ENCODE peak calls at places on chromosomes 13 and 19, in four cellular contexts. Z is IMR-90, D is H1, O is mesendoderm. Q is an unnamed sample.

GRCh38 chr19:18697680-18698079 is 14.2 kb downstream of the CRTC1 start:
- DNase-seq in D (no peak), Z (no peak), O (no peak), Q (no peak)

GRCh38 chr19:54415208-54415900 is at the start of gene TTYH1:
- DNase-seq in Z (no peak), D (no peak), O (no peak), Q (peak; percentile 62)

GRCh38 chr13:80989770-80990169 is 648.8 kb upstream of the SPRY2 start:
- DNase-seq in Z (no peak), D (no peak), O (peak; percentile 14), Q (no peak)

GRCh38 chr13:81133066-81133465 is 792.1 kb upstream of the SPRY2 start:
- DNase-seq in O (no peak), D (no peak), Z (no peak), Q (no peak)

GRCh38 chr19:37999309-38000213 is 92.6 kb downstream of the SIPA1L3 start:
- DNase-seq in O (no peak), D (no peak), Z (peak; percentile 98), Q (no peak)

GRCh38 chr19:50358483-50359431 is 6.7 kb downstream of the NAPSA start:
- DNase-seq in Z (peak; percentile 20), O (no peak), D (no peak), Q (no peak)

GRCh38 chr13:46571189-46571901 is 18.4 kb downstream of the LRCH1 start:
- DNase-seq in O (peak; percentile 29), Z (peak; percentile 76), D (no peak), Q (no peak)

GRCh38 chr13:79522583-79522982 is 41.6 kb downstream of the NDFIP2 start:
- DNase-seq in O (no peak), Z (peak; percentile 64), D (no peak), Q (no peak)

GRCh38 chr19:14440049-14440448 is 6.9 kb downstream of the PKN1 start:
- DNase-seq in D (no peak), O (no peak), Z (no peak), Q (no peak)

GRCh38 chr13:95858286-95859075 is 181.5 kb downstream of the DNAJC3 start:
- DNase-seq in Z (peak; percentile 55), O (peak; percentile 12), D (no peak), Q (no peak)

GRCh38 chr19:38055040-38055439 is 148.0 kb downstream of the SIPA1L3 start:
- DNase-seq in O (peak; percentile 41), D (no peak), Z (no peak), Q (no peak)

GRCh38 chr13:44967656-44968451 is 21.4 kb downstream of the NUFIP1 start:
- DNase-seq in D (no peak), Z (peak; percentile 31), O (no peak), Q (no peak)

GRCh38 chr19:8663920-8664670 is 33.7 kb downstream of the NFILZ start:
- DNase-seq in Z (no peak), D (no peak), O (no peak), Q (peak; percentile 52)

GRCh38 chr19:41327499-41328156 is 17.7 kb downstream of the CCDC97 start:
- DNase-seq in D (no peak), Z (peak; percentile 49), O (no peak), Q (peak; percentile 66)

GRCh38 chr19:52170863-52171320 is 529 bp downstream of the ZNF836 start:
- DNase-seq in Z (no peak), O (peak; percentile 43), D (no peak), Q (peak; percentile 46)

GRCh38 chr13:77026255-77026782 is 640 bp downstream of the FBXL3 start:
- DNase-seq in D (no peak), O (peak; percentile 82), Z (peak; percentile 37), Q (peak; percentile 67)

GRCh38 chr13:36910545-36910944 is 9.5 kb downstream of the SMAD9 start:
- DNase-seq in D (no peak), O (peak; percentile 42), Z (no peak), Q (no peak)

GRCh38 chr19:4066176-4066606 is 508 bp downstream of the ZBTB7A start:
- DNase-seq in D (no peak), O (no peak), Z (no peak), Q (no peak)

GRCh38 chr19:45901432-45901903 is 945 bp downstream of the MYPOP start:
- DNase-seq in O (peak; percentile 29), D (no peak), Z (peak; percentile 42), Q (peak; percentile 32)

GRCh38 chr19:56671613-56671994 is at the start of gene ZNF835:
- DNase-seq in Z (no peak), D (peak; percentile 83), O (peak; percentile 95), Q (no peak)

GRCh38 chr13:79533781-79534400 is 52.9 kb downstream of the NDFIP2 start:
- DNase-seq in O (no peak), Z (peak; percentile 47), D (no peak), Q (no peak)

GRCh38 chr13:95926231-95926630 is 127.0 kb downstream of the UGGT2 start:
- DNase-seq in O (no peak), D (no peak), Z (no peak), Q (no peak)

GRCh38 chr19:58455306-58455705 is 3.9 kb downstream of the ZNF324B start:
- DNase-seq in D (no peak), Z (no peak), O (no peak), Q (no peak)

GRCh38 chr19:31548941-31549340 is 199.7 kb upstream of the TSHZ3 start:
- DNase-seq in Z (peak; percentile 44), O (peak; percentile 40), D (no peak), Q (peak; percentile 46)

GRCh38 chr13:47726394-47726793 is 274.7 kb downstream of the SUCLA2 start:
- DNase-seq in O (no peak), Z (no peak), D (no peak), Q (no peak)

GRCh38 chr13:30746816-30747215 is 11.5 kb downstream of the ALOX5AP start:
- DNase-seq in D (no peak), O (no peak), Z (no peak), Q (no peak)

GRCh38 chr13:30020726-30021312 is 170.4 kb upstream of the UBL3 start:
- DNase-seq in O (no peak), D (no peak), Z (peak; percentile 57), Q (no peak)

GRCh38 chr13:53501387-53501786 is 472.8 kb downstream of the OLFM4 start:
- DNase-seq in Z (no peak), D (no peak), O (no peak), Q (no peak)

GRCh38 chr13:42544246-42544915 is 29.6 kb upstream of the TNFSF11 start:
- DNase-seq in O (no peak), D (no peak), Z (no peak), Q (no peak)

GRCh38 chr19:39927524-39928356 is 6.7 kb downstream of the FCGBP start:
- DNase-seq in D (no peak), O (no peak), Z (no peak), Q (no peak)

GRCh38 chr13:96119921-96120320 is 30.0 kb downstream of the HS6ST3 start:
- DNase-seq in Z (no peak), O (no peak), D (no peak), Q (no peak)

DNA sequence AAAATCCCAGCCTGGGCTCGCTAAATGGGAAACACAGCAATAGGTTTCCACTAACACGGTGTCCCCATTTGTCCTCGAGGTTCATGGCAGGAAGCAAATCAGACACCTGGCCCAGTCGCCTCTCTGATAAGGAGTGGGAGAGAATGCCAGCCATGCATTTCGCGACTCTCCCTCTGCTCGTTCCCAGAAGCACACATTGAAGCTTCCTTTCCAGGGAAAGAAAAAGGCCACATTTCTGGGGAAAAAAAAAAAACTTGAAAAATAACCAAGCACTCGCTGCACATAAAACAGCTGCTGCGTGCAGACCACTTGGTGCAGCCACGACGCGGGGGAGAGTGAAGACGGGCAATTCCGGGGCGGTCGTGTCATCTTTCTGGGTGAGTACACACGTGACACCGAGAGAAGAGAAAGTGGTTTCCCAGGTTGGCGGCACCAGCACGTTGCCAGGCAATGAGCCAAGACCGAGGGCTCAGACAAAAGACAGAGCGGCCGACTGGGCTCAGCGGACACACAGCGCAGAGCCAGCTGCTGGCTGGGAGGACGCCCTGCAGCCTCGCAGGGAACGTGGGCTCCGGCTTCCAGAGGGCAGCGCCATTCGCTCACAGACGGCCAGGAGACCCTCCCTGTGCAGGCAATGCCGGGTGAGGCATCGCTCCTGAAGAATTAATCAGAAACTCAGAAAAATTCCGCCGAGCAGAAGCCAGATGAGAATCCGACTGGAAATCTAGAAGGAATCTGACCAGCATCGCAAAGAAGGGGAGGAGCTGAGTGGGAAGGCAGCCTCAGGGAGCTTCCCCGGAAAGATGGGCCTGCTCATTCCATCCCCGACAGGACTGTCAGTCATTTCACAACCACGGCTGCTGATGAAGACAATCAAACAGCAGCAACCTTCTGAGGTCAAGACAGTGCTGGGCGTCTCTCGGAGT is 83.2 kb upstream of the IRS2 start:
- DNase-seq in Z (peak; percentile 44), D (no peak), O (peak; percentile 47), Q (peak; percentile 59)
- H3K56ac ChIP-seq in Z (peak overlapping the region; percentile 6), D (no peak overlapping the region), O (no peak overlapping the region), Q (no peak overlapping the region)

DNA sequence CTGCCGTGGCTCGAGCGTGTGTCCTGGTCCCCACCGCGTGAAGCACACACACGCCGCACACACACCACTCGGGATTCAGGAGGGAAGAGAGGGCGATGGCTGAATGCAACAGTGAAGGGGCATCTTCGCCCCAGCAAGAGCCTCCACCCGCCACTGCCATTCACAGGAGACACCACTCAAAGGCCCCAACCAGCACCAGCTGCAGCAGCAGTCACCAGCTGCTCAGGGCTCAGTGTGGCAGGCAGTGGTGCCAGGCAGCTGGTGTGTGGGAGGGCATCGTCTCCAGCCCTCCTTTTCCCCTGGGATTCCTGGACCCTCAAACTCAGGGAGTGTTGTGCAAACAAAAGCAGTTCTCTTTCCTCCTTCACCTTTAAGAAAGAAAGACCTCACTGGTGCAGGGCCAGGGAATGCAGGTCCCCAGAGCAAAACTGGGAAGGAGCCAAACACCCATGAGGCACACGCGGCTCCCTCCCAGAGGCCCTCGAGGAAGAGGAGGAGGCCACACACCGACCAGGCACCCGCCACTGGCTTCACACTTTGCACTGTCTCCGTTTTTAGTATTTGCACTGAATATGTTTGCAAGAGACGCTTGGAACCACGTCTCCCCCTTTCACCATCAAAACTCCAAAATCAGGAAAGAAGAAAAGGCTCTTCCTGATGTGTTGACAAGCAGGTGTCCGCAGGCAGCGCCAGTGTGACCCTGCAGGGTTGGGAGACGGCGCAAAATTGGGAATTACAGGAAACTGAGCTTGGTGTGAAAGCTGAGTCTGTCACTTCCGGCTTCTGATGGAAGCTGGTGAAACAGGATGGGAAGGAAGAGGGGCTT is 26.5 kb upstream of the F7 start:
- DNase-seq in Z (no peak), O (no peak), D (no peak), Q (no peak)
- H3K56ac ChIP-seq in Z (no peak overlapping the region), O (no peak overlapping the region), D (no peak overlapping the region), Q (no peak overlapping the region)

GRCh38 chr13:39381456-39381855 is 221.5 kb downstream of the LHFPL6 start:
- DNase-seq in Z (no peak), O (no peak), D (no peak), Q (no peak)

GRCh38 chr13:39385154-39385553 is 217.8 kb downstream of the LHFPL6 start:
- DNase-seq in D (no peak), O (no peak), Z (no peak), Q (no peak)

GRCh38 chr13:39379667-39380655 is 223.0 kb downstream of the LHFPL6 start:
- DNase-seq in Z (peak; percentile 21), O (no peak), D (no peak), Q (no peak)

GRCh38 chr13:39385621-39386231 is 217.3 kb downstream of the LHFPL6 start:
- DNase-seq in Z (peak; percentile 15), O (peak; percentile 96), D (peak; percentile 54), Q (peak; percentile 47)
- H3K56ac ChIP-seq in Z (no peak overlapping the region), O (no peak overlapping the region), D (no peak overlapping the region), Q (no peak overlapping the region)

GRCh38 chr13:64338671-64339070 is 2891.5 kb downstream of the PCDH9 start:
- DNase-seq in D (no peak), Z (no peak), O (no peak), Q (no peak)
- H3K56ac ChIP-seq in D (no peak overlapping the region), Z (no peak overlapping the region), O (no peak overlapping the region), Q (no peak overlapping the region)

Q was measured in H9.